ENCODE peak calls at places on chromosomes 2 and 18, in ten cellular contexts. F is tibial artery, W is tibial nerve, A is MM.1S, J is epithelial cell of esophagus, O is fibroblast of the aortic adventitia, P is IMR-90, C is upper lobe of right lung, K is small intestine, G is GM12865. B is an unnamed sample.

GRCh38 chr18:49082714-49083688 is 132.2 kb upstream of the SMAD7 start:
- DNase-seq in J (no peak), A (no peak), F (no peak), G (no peak), C (no peak), O (no peak), K (no peak), P (no peak), W (no peak), B (no peak)

GRCh38 chr2:215983581-215984351 is 29.6 kb downstream of the MREG start:
- DNase-seq in A (peak), J (peak), F (no peak), W (no peak), C (no peak), G (peak), P (no peak), K (no peak), O (no peak), B (no peak)

GRCh38 chr2:8684421-8684884 is 2.6 kb downstream of the ID2 start:
- DNase-seq in J (peak), F (no peak), O (peak), W (peak), C (no peak), G (peak), A (peak), K (peak), P (peak), B (no peak)

GRCh38 chr2:45307147-45307546 is 297.9 kb upstream of the SIX2 start:
- DNase-seq in C (no peak), P (no peak), J (no peak), G (no peak), A (no peak), F (no peak), K (no peak), W (no peak), O (no peak), B (no peak)

GRCh38 chr18:50819727-50820378 is at the start of gene MRO:
- DNase-seq in C (peak), J (peak), F (peak), P (peak), O (peak), A (peak), G (peak), K (peak), W (peak), B (peak)

GRCh38 chr2:172864182-172864581 is 128.5 kb downstream of the RAPGEF4 start:
- DNase-seq in F (peak), C (peak), W (peak), P (peak), O (peak), J (peak), G (peak), K (peak), A (peak), B (no peak)

GRCh38 chr2:71536311-71536710 is 83.0 kb downstream of the DYSF start:
- DNase-seq in J (peak), P (no peak), C (peak), A (no peak), G (no peak), F (peak), K (no peak), O (no peak), W (no peak), B (no peak)

GRCh38 chr18:58785171-58785805 is 79.4 kb upstream of the ZNF532 start:
- DNase-seq in C (no peak), K (peak), O (peak), P (peak), W (no peak), G (no peak), F (no peak), A (no peak), J (peak), B (peak)

GRCh38 chr18:6058941-6059340 is 163.6 kb upstream of the TMEM200C start:
- DNase-seq in W (no peak), G (no peak), P (peak), O (peak), F (no peak), C (no peak), K (no peak), J (no peak), A (no peak), B (no peak)

GRCh38 chr2:233832414-233832813 is 21.9 kb downstream of the HJURP start:
- DNase-seq in F (no peak), O (peak), W (no peak), J (no peak), G (no peak), K (no peak), C (no peak), P (peak), A (no peak), B (no peak)

GRCh38 chr2:26196683-26197418 is 24.0 kb downstream of the GAREM2 start:
- DNase-seq in P (no peak), F (no peak), W (no peak), O (no peak), A (peak), J (no peak), K (no peak), G (peak), C (no peak), B (no peak)

GRCh38 chr2:167122389-167122788 is 234.1 kb downstream of the XIRP2 start:
- DNase-seq in F (no peak), P (no peak), A (no peak), K (no peak), G (no peak), C (no peak), O (no peak), J (no peak), W (no peak), B (no peak)
- H3K4me3 ChIP-seq in F (no peak), P (no peak), A (no peak), K (no peak), G (no peak), C (no peak), O (no peak), J (no peak), W (no peak), B (no peak)

DNA sequence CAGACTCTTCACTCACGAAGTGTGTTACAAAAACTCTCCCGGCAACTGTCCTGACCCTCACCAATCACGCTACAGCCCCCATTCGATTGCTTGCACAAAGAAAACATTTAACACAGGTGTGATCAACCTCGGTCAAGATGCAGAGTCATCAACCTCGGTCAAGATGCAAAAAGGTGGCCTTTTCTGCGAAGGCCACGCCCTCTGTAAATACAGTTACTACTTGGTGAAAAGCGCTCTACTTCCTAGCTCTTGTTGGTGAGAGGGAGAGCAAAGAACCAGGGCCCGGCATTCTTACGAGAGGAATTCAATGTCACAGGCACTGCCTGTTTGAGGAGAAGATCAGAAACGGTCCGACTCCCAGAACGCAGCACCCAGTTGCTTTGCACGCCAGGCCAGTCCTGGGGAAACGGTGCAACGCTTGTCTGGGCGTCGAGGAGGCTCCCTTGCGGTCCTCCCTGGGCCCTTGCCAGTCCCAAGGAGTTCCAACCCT is 2.0 kb downstream of the PIEZO2 start:
- DNase-seq in C (no peak), A (no peak), F (no peak), P (no peak), G (no peak), K (no peak), J (no peak), W (no peak), O (no peak), B (no peak)
- H3K4me3 ChIP-seq in C (peak), A (no peak), F (no peak), P (peak), G (peak), K (no peak), J (no peak), W (peak), O (no peak), B (peak)

DNA sequence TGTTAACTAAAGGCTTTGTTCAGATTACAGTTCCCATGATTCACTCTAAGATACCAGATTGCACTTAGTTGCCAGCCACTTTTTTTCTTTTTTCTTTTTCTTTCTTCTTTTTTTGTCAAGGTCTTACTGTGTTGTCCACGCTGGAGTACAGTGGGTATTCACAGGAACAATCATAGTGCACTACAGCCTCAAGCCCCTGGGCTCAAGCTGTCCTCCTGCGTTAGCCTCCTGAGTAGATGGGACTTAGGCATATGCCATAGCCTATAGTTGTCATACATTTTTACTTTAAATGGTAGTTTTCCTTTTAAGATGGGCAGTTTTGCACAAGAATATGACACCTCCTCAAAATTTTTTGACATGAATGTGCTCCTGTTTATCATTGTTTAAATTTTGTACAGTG is 2.1 kb downstream of the UGP2 start:
- DNase-seq in F (no peak), W (no peak), P (no peak), C (no peak), A (no peak), G (no peak), J (no peak), K (no peak), O (peak), B (no peak)
- H3K4me3 ChIP-seq in F (peak), W (no peak), P (no peak), C (peak), A (no peak), G (no peak), J (peak), K (no peak), O (peak), B (peak)

GRCh38 chr2:134203175-134203574 is 50.7 kb upstream of the MGAT5 start:
- DNase-seq in G (no peak), J (no peak), K (no peak), W (no peak), C (no peak), F (no peak), P (no peak), A (no peak), O (no peak), B (no peak)

GRCh38 chr2:134200024-134200423 is 53.8 kb upstream of the MGAT5 start:
- DNase-seq in F (no peak), J (no peak), K (no peak), O (no peak), P (no peak), W (no peak), A (no peak), G (no peak), C (no peak), B (no peak)

GRCh38 chr2:134201559-134201958 is 52.3 kb upstream of the MGAT5 start:
- DNase-seq in F (no peak), A (no peak), P (no peak), W (no peak), C (no peak), O (no peak), J (no peak), K (no peak), G (no peak), B (no peak)

GRCh38 chr2:134205087-134205486 is 48.8 kb upstream of the MGAT5 start:
- DNase-seq in P (no peak), G (no peak), F (no peak), A (no peak), K (no peak), W (no peak), C (no peak), J (no peak), O (no peak), B (no peak)

DNA sequence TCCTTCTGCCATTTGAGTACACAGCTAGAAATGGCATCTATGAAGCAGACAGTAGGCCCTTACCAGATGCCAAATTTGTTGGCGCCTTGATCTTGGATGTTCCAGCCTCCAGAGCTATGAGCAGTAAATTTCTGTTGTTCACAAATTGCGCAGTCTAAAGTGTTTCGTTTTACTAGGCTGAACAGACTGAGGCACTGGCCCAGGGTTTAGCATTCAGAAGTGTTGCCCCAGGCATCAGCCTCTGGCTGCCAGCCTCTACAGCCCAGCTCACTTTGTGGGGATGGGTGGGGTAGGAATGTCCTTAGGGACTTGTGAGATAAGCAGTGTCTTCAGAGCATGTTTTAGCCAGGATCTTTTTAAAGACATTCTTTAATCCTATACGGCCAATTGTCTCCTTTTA is 51.5 kb upstream of the MGAT5 start:
- DNase-seq in C (no peak), O (peak), J (no peak), P (no peak), G (no peak), A (no peak), F (no peak), K (no peak), W (no peak), B (no peak)
- H3K4me3 ChIP-seq in C (no peak), O (no peak), J (no peak), P (no peak), G (no peak), A (no peak), F (no peak), K (no peak), W (no peak), B (no peak)

DNA sequence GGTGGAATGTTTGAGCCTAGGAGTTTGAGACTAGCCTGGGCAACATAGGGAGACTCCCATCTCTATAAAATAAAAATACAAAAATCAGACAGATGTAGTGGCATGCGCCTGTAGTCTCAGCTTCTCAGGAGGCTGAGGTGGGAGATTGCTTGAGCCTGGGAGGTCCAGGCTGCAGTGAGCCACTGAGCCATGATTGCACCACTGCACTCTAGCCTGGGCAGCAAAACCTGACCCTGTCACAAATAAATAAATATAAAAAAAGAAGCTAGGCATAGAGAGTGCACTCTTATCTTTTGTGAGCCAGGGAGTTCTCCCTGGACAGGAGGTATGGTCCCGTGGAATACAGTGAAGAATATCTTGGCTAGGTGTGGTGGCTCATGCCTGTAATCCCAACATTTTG is 11.0 kb upstream of the KYNU start:
- DNase-seq in C (no peak), K (no peak), P (no peak), F (no peak), A (no peak), O (no peak), J (no peak), G (no peak), W (no peak), B (no peak)
- H3K4me3 ChIP-seq in C (no peak), K (no peak), P (no peak), F (no peak), A (no peak), O (no peak), J (no peak), G (peak), W (no peak), B (no peak)

DNA sequence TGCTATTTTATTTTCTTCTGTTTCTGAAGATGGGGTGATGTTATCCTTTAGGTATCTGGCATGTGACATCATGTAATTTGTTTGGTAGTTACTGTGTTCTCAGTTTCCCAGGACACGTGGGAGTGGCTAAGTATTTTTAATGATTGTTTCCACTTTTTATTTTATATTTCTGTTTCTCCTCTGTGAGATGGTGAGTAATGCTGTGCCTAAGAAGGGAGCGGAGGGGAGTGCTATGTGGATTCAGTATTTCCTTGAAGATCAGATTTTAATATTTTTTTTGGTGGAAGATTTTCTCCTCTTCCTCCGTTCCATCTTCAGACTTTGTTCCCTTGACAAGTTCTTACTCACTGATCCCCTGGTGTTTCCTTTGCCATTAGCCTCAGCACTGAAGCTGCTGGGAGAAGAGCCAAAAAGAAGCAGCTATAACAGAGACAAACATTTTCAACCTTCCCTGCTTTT is 180.0 kb upstream of the MMADHC start:
- DNase-seq in W (peak), K (no peak), J (peak), P (peak), A (no peak), F (no peak), G (no peak), C (no peak), O (peak), B (no peak)
- H3K4me3 ChIP-seq in W (no peak), K (no peak), J (no peak), P (no peak), A (no peak), F (no peak), G (no peak), C (no peak), O (no peak), B (no peak)

DNA sequence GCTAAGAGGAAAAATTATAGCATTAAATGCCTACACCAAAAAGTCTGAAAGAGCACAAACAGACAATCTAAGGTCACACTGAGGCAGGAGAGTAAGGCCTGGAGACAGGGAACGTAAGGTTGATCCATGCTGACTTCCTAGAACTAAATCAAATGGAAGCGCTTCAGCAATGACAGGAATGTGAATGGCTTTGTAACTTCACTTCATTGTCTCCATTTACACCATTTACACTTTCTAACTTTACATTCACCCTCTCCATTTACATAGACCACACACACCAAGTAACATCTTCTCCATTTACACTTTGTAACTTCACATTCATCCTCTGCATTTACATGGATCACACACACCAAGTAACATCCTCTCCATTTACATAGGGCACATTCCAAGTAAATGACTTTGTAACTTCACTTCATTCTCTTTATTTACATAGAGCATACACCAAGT is 103.1 kb upstream of the SPATS2L start:
- DNase-seq in W (no peak), C (no peak), F (no peak), P (peak), J (no peak), O (no peak), G (no peak), K (no peak), A (no peak), B (no peak)
- H3K4me3 ChIP-seq in W (no peak), C (no peak), F (no peak), P (no peak), J (no peak), O (no peak), G (no peak), K (no peak), A (no peak), B (no peak)

DNA sequence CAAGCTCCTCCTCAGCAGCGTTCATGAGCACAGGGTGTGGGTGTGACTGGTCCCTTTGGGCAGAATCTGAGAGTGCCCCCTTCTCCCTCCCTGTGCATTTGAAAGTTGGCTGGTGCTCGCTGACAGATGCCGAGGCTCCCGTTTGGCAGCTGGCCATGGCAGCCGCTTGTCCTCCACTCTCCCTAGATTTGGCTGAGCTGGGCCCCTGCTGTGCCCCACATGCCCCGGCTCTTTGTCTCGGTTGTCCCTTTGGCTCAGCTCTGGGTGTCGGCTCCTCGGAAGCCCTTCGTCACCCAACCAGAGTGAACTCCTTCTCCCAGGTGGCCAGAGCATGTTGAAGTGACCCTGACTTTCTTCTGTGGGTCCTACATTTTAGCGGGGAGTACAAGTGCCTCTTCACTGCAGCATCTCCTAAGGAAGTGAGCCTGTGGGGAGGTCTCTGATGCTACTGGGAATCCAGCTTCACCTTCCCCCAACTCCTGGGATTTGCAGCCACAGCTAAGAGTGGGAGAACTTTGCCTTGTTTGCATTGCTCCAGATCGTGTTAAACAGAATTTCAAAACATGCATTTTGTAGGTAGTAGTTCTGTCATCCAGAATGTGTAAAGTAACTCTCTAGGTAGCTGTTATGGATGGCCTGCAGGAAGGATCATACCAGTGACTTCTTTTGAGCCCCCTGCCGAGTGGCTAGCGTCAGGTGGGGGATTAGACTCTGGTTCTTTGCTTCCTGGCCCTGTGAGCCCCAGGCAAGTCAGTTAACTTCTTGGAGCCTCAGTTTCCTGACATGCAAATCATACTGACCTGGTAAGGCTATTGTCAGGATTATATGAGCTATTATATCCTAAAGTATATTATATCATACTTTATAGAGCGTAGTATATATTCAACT is 24.2 kb downstream of the HPCAL1 start:
- DNase-seq in O (no peak), K (no peak), A (no peak), C (no peak), J (no peak), P (no peak), W (no peak), F (no peak), G (no peak), B (no peak)
- H3K4me3 ChIP-seq in O (no peak), K (no peak), A (no peak), C (no peak), J (no peak), P (no peak), W (no peak), F (no peak), G (no peak), B (no peak)

DNA sequence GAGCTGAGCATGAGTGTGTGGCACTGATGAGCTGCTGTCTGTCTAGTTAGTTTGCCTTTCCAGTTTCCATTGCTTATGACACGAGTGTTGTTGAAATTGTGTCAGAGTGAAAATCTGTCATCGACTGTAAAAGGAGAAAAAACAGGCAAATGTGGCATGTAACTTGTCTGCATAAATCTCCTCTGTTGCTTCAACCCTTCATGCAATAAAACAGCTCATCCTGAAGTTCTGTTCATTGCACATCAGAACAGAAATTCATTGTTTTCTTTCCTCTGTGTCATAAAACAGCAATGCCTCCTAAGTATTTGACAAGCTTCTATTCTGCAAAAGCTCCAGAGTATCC is 432.1 kb downstream of the MEIS1 start:
- DNase-seq in K (no peak), W (no peak), P (no peak), F (no peak), G (no peak), C (no peak), A (no peak), O (no peak), J (no peak), B (no peak)
- H3K4me3 ChIP-seq in K (no peak), W (no peak), P (no peak), F (no peak), G (no peak), C (no peak), A (no peak), O (no peak), J (no peak), B (no peak)